ENCODE peak calls at places on chromosomes 16 and 17, in four cellular contexts. I, Q, G and F are unnamed samples.
A peak's percentile ranks its signal among the peaks of the same experiment; 100 is the strongest.

GRCh38 chr17:48463531-48463930 is 33.5 kb upstream of the SKAP1 start:
- DNase-seq in G (no peak), Q (no peak), I (no peak), F (no peak)

GRCh38 chr16:88750854-88751253 is 34.2 kb downstream of the PIEZO1 start:
- DNase-seq in Q (no peak), I (no peak), G (no peak), F (no peak)

GRCh38 chr17:40452074-40452787 is 9.0 kb downstream of the IGFBP4 start:
- DNase-seq in Q (no peak), G (no peak), I (peak; percentile 55), F (no peak)

GRCh38 chr17:27503636-27504035 is 47.4 kb downstream of the KSR1 start:
- DNase-seq in Q (no peak), G (no peak), I (no peak), F (no peak)

GRCh38 chr16:16915771-16916170 is 536.8 kb downstream of the NPIPA7 start:
- DNase-seq in G (no peak), I (no peak), Q (no peak), F (no peak)

GRCh38 chr17:21239680-21240374 is 13.4 kb downstream of the NATD1 start:
- DNase-seq in G (no peak), Q (no peak), I (no peak), F (peak; percentile 51)

GRCh38 chr17:39676198-39676819 is 8.1 kb downstream of the PNMT start:
- DNase-seq in Q (peak; percentile 76), I (peak; percentile 40), G (no peak), F (no peak)

GRCh38 chr16:28910046-28911031 is 14.7 kb downstream of the RABEP2 start:
- DNase-seq in Q (no peak), G (no peak), I (no peak), F (peak; percentile 72)

GRCh38 chr17:31068291-31068690 is 26.5 kb upstream of the NF1 start:
- DNase-seq in Q (no peak), G (peak; percentile 19), I (peak; percentile 32), F (peak; percentile 69)

GRCh38 chr17:69477900-69478266 is 63.4 kb downstream of the MAP2K6 start:
- DNase-seq in G (no peak), Q (no peak), I (no peak), F (no peak)

GRCh38 chr17:17792551-17793377 is 44.0 kb downstream of the SREBF1 start:
- DNase-seq in I (no peak), Q (no peak), G (no peak), F (no peak)

GRCh38 chr16:88865742-88866141 is 718 bp downstream of the PABPN1L start:
- DNase-seq in Q (no peak), I (no peak), G (no peak), F (no peak)

GRCh38 chr16:82715160-82715559 is 88.4 kb downstream of the CDH13 start:
- DNase-seq in Q (peak; percentile 52), G (no peak), I (no peak), F (no peak)

GRCh38 chr17:82419471-82419995 is 1.1 kb upstream of the OGFOD3 start:
- DNase-seq in I (no peak), Q (no peak), G (no peak), F (no peak)

GRCh38 chr17:69069289-69069688 is 8.6 kb upstream of the ABCA9 start:
- DNase-seq in I (no peak), Q (no peak), G (no peak), F (no peak)

GRCh38 chr17:69524854-69525253 is 110.4 kb downstream of the MAP2K6 start:
- DNase-seq in Q (no peak), I (no peak), G (no peak), F (no peak)

GRCh38 chr16:519425-519824 is 8.1 kb upstream of the CAPN15 start:
- DNase-seq in I (no peak), G (no peak), Q (no peak), F (no peak)

GRCh38 chr17:17141860-17142552 is 64.1 kb downstream of the PLD6 start:
- DNase-seq in I (peak; percentile 45), G (no peak), Q (peak; percentile 38), F (no peak)

GRCh38 chr17:74951680-74952421 is 16.2 kb downstream of the OTOP3 start:
- DNase-seq in I (no peak), Q (no peak), G (no peak), F (no peak)

GRCh38 chr17:19619705-19620325 is 28.7 kb upstream of the ALDH3A2 start:
- DNase-seq in I (no peak), G (no peak), Q (no peak), F (no peak)

GRCh38 chr16:70483426-70483825 is 29.0 kb downstream of the FCSK start:
- DNase-seq in G (no peak), I (no peak), Q (no peak), F (no peak)

GRCh38 chr17:74249966-74250365 is 24.1 kb upstream of the DNAI2 start:
- DNase-seq in I (no peak), Q (no peak), G (no peak), F (peak; percentile 69)

GRCh38 chr17:40432864-40433528 is 10.3 kb upstream of the IGFBP4 start:
- DNase-seq in Q (peak; percentile 38), G (no peak), I (peak; percentile 66), F (no peak)

GRCh38 chr16:66562409-66562808 is 3.8 kb upstream of the CMTM1 start:
- DNase-seq in G (no peak), I (no peak), Q (no peak), F (no peak)

GRCh38 chr17:39974433-39974832 is 6.2 kb upstream of the PSMD3 start:
- DNase-seq in G (no peak), Q (no peak), I (no peak), F (no peak)

DNA sequence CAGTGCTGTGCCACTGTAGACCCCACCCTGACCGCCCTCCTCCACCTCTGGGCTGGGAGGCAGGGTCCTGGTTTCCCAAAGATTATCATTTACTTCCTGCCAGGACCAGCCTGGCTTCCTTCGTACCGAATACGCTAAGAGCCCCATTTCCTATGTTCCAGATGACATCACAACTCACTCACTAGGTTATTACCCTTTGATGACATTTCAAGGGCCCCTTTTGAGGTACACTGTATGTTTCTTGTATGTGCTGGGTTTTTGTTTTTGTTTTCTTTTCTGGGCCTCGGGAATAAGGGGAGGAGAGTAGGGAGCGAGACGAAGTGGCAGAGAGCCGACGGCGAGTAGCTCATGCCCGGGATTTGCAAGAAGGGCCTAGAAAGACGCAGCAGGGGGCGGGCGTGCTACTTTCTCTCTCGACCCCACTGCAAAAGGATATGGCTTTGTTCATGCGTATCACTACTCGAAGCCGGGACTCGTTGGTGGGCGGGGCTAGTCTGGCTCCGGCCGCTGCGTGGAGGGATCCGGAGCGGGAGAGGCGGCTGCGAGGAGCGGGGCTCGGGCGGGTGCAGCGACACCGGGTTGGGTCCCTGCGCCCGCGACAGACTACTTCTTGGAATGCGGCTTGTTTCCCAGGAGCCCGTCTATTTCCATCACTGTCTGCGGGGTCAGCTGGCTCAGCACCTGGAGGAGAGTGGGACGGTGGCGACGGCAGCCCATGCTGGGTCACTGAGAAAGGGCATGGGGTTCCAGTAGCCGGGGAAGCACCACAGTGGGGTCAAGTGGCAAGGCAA is 6.6 kb upstream of the RNF227 start:
- DNase-seq in I (peak; percentile 69), Q (peak; percentile 90), G (no peak), F (no peak)
- H3K4me3 ChIP-seq in I (peak overlapping the region; percentile 22), Q (peak overlapping the region; percentile 64), G (peak overlapping the region; percentile 71), F (no peak overlapping the region)

DNA sequence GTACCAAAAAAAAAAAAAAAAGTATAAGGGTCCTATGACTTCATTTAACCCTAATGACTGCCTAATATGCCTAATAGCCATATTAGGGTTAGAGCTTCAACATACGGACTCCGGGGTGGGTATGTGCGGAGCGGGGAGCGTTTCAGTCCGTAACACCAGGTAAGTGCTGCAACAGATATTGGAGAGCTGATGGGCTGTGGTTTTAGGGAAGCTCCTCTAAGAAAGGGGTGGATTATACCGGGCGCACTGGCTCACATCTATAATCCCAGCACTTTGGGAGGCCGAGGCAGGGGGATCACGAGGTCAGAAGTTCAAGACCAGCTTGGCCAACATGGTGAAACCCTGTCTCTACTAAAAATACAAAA is 1.9 kb upstream of the ZC3H7A start:
- DNase-seq in I (no peak), Q (no peak), G (no peak), F (no peak)
- H3K4me3 ChIP-seq in I (no peak overlapping the region), Q (peak overlapping the region; percentile 99), G (peak overlapping the region; percentile 92), F (peak overlapping the region; percentile 64)

GRCh38 chr16:30187556-30187865 is 4.1 kb downstream of the CORO1A start:
- DNase-seq in Q (no peak), I (no peak), G (no peak), F (no peak)
- H3K4me3 ChIP-seq in Q (no peak overlapping the region), I (no peak overlapping the region), G (no peak overlapping the region), F (no peak overlapping the region)

GRCh38 chr16:73063854-73064226 is 15.9 kb upstream of the ZFHX3 start:
- DNase-seq in Q (no peak), I (no peak), G (no peak), F (no peak)
- H3K4me3 ChIP-seq in Q (peak overlapping the region; percentile 61), I (no peak overlapping the region), G (peak overlapping the region; percentile 52), F (no peak overlapping the region)

GRCh38 chr17:2749058-2749783 is at the start of gene CCDC92B:
- DNase-seq in G (no peak), I (peak; percentile 31), Q (no peak), F (no peak)
- H3K4me3 ChIP-seq in G (no peak within 1 kb of the TSS), I (peak within 1 kb of the TSS; percentile 59), Q (peak within 1 kb of the TSS; percentile 49), F (no peak within 1 kb of the TSS)

DNA sequence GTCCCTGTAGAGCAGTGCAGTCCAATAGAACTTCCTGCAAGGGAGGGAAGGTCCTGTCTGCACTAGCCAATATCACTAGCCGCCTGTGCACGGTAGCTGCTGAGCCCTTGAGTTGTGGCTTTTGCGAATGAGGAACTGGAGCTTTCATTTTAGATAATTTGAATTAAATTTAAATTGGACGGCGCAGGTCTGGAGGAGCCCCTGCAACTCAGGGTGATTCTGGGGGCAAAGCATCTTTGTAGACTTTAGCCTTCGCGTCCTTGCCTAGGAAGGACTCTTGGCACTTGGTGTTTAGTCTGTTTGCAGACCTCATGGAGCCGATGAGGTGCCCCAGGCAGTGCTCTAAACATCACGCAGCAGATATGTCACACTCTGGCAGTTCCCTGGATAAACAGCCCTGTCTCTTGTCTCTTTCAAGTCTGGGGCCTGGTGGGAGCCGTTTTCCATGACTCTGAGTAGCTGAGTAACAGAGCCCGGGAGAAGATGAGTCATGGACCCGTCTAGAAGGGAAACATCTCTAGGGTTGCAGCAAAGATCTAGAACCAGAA is 122.1 kb downstream of the CCDC182 start:
- DNase-seq in G (no peak), Q (no peak), I (peak; percentile 94), F (peak; percentile 55)
- H3K4me3 ChIP-seq in G (no peak overlapping the region), Q (peak overlapping the region; percentile 21), I (peak overlapping the region; percentile 23), F (no peak overlapping the region)

DNA sequence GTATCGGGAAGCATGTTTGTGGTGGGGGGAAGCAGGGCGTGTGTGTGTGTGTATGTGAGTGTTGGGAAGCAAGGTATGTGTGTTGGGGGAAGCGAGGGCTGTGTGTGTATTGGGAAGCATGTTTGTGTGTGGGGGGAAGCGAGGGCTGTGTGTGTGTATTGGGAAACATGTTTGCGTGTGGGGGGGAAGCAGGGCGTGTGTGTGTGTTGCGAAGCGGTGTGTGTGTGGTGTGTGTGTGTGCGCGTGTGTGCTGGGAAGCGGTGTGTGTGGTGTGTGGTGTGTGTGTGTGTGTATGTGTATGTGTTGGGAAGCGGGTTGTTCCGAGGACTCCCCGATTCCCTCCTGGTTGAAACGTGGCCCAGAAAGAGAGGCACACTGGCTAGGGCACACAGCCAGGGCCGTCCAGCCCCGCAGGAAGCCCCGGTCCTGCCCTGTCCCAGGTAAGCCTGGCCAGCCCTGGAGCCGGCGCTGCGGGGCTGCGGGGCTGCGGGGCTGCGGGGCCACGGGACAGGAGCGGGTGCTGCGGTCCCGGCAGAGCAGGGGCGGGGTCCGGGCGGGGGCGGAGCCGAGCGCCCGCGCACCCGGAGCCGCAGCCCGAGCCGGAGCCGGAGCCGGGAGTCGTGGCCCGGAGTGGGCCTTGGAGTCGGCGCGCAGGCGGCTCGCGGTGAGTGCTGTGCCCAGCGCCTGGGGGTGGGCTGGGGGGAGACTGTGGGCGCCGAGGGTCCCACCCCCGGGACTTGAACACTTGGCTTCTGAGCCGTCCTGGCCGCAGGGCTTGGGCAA is at the start of gene NOD2:
- DNase-seq in Q (no peak), G (no peak), I (no peak), F (no peak)
- H3K4me3 ChIP-seq in Q (peak within 1 kb of the TSS; percentile 62), G (peak within 1 kb of the TSS; percentile 56), I (peak within 1 kb of the TSS; percentile 14), F (no peak within 1 kb of the TSS)